ENCODE peak calls at places on chromosomes 5 and 9, in ten cellular contexts. L is NCI-H82; N is T-helper 1 cell; X is activated T-cell treated with anti-CD3 and anti-CD28 coated beads, Interleukin-2, amount 50 U/mL, for 72 hours; M is transverse colon; S is A549; Y is left cardiac atrium; V is fibroblast of lung; H is body of pancreas; T is epithelial cell of prostate. A is an unnamed sample.

GRCh38 chr5:111159845-111160244 is 64.3 kb upstream of the CAMK4 start:
- DNase-seq in M (no peak), L (peak), Y (no peak), T (no peak), H (no peak), X (no peak), S (no peak), V (no peak), N (no peak), A (no peak)

GRCh38 chr5:56075361-56075760 is 80.6 kb upstream of the IL6ST start:
- DNase-seq in L (peak), M (peak), T (no peak), S (no peak), N (no peak), X (no peak), H (no peak), V (peak), Y (peak), A (no peak)

GRCh38 chr5:1186351-1187233 is 14.8 kb upstream of the SLC6A19 start:
- DNase-seq in S (no peak), L (no peak), T (no peak), X (no peak), Y (peak), M (no peak), N (no peak), H (peak), V (no peak), A (peak)

GRCh38 chr9:34929506-34930102 is 28.5 kb upstream of the PHF24 start:
- DNase-seq in X (peak), Y (no peak), H (peak), S (peak), L (peak), N (no peak), M (no peak), V (peak), T (no peak), A (no peak)

GRCh38 chr5:167244583-167244982 is 1046.9 kb upstream of the WWC1 start:
- DNase-seq in M (no peak), N (no peak), L (peak), Y (no peak), H (peak), X (no peak), V (peak), T (no peak), S (no peak), A (no peak)

GRCh38 chr9:4116708-4117460 is 183.0 kb downstream of the GLIS3 start:
- DNase-seq in H (no peak), V (peak), L (no peak), N (no peak), Y (no peak), X (no peak), M (no peak), S (no peak), T (no peak), A (no peak)

GRCh38 chr5:177369050-177369912 is 11.6 kb downstream of the RGS14 start:
- DNase-seq in H (peak), L (peak), V (no peak), T (no peak), X (no peak), S (peak), Y (no peak), M (no peak), N (no peak), A (no peak)

GRCh38 chr5:59079622-59080620 is 497.0 kb downstream of the RAB3C start:
- DNase-seq in L (peak), N (no peak), T (peak), S (no peak), V (peak), X (no peak), M (no peak), H (no peak), Y (no peak), A (no peak)

A was measured in natural killer cell treated with Interleukin-12 subunit alpha and Interleukin-12 subunit beta and Interleukin-15 and Interleukin-18, amount 100 ng/mL, for 72 hours.